ENCODE peak calls at places on chromosomes 12 and 14, in five cellular contexts. D, L, G, P and R are unnamed samples.

GRCh38 chr14:37048666-37049071 is 123.7 kb downstream of the SLC25A21 start:
- DNase-seq in D (no peak), L (no peak), G (no peak), P (no peak), R (no peak)

GRCh38 chr12:67747869-67748760 is 99.6 kb downstream of the DYRK2 start:
- DNase-seq in D (no peak), L (no peak), G (no peak), P (peak), R (no peak)

GRCh38 chr12:79415754-79416435 is 274.9 kb downstream of the PAWR start:
- DNase-seq in D (no peak), L (no peak), G (no peak), P (peak), R (no peak)

GRCh38 chr14:61467281-61467680 is 145.9 kb downstream of the PRKCH start:
- DNase-seq in D (no peak), L (no peak), G (no peak), P (no peak), R (peak)

GRCh38 chr14:44995770-44996294 is 33.8 kb downstream of the TOGARAM1 start:
- DNase-seq in D (no peak), L (no peak), G (no peak), P (no peak), R (no peak)

GRCh38 chr12:38847247-38847646 is 58.1 kb downstream of the CPNE8 start:
- DNase-seq in D (no peak), L (no peak), G (no peak), P (no peak), R (no peak)

GRCh38 chr12:81077329-81077685 is 572 bp upstream of the ACSS3 start:
- DNase-seq in D (peak), L (no peak), G (peak), P (peak), R (peak)

GRCh38 chr12:123431951-123432886 is 4.3 kb downstream of the RILPL2 start:
- DNase-seq in D (no peak), L (peak), G (no peak), P (no peak), R (no peak)

GRCh38 chr14:61329478-61330051 is 8.2 kb downstream of the PRKCH start:
- DNase-seq in D (no peak), L (no peak), G (no peak), P (no peak), R (no peak)

GRCh38 chr12:90174198-90174510 is 465.5 kb upstream of the ATP2B1 start:
- DNase-seq in D (no peak), L (peak), G (no peak), P (peak), R (no peak)

GRCh38 chr12:57027011-57027804 is 10.9 kb upstream of the TAC3 start:
- DNase-seq in D (no peak), L (no peak), G (no peak), P (no peak), R (no peak)

GRCh38 chr14:46580941-46581671 is 70.5 kb downstream of the RPL10L start:
- DNase-seq in D (no peak), L (no peak), G (peak), P (peak), R (no peak)

GRCh38 chr12:124784871-124785572 is 78.6 kb downstream of the SCARB1 start:
- DNase-seq in D (no peak), L (no peak), G (no peak), P (no peak), R (no peak)

GRCh38 chr14:69300601-69301221 is 40.8 kb downstream of the GALNT16 start:
- DNase-seq in D (no peak), L (no peak), G (peak), P (no peak), R (no peak)

GRCh38 chr14:57161583-57161982 is 107.1 kb downstream of the EXOC5 start:
- DNase-seq in D (no peak), L (no peak), G (no peak), P (no peak), R (no peak)

GRCh38 chr14:21476526-21476924 is 234 bp downstream of the RAB2B start:
- DNase-seq in D (peak), L (peak), G (peak), P (peak), R (peak)

GRCh38 chr14:66330916-66331315 is 155.3 kb upstream of the CCDC196 start:
- DNase-seq in D (no peak), L (no peak), G (no peak), P (no peak), R (no peak)

GRCh38 chr12:124379938-124380754 is 85.3 kb downstream of the RFLNA start:
- DNase-seq in D (peak), L (no peak), G (no peak), P (peak), R (no peak)